ENCODE peak calls at places on chromosomes 16 and 17, in nine cellular contexts. O, D, T, J, X, K, L, B and V are unnamed samples.

GRCh38 chr17:45666641-45667040 is 117.5 kb upstream of the CRHR1 start:
- DNase-seq in O (no peak), D (no peak), T (no peak), J (no peak), X (no peak), K (no peak), L (no peak), B (no peak), V (no peak)

GRCh38 chr17:33142703-33143299 is 150.3 kb downstream of the ASIC2 start:
- DNase-seq in O (peak; percentile 4), D (no peak), T (peak; percentile 57), J (no peak), X (peak; percentile 84), K (no peak), L (peak; percentile 60), B (peak; percentile 21), V (peak; percentile 45)

GRCh38 chr17:64698725-64699124 is 36.6 kb upstream of the SMURF2 start:
- DNase-seq in O (no peak), D (no peak), T (no peak), J (no peak), X (no peak), K (no peak), L (no peak), B (no peak), V (no peak)

GRCh38 chr16:23064642-23065041 is 84.6 kb downstream of the USP31 start:
- DNase-seq in O (no peak), D (no peak), T (no peak), J (no peak), X (no peak), K (no peak), L (no peak), B (no peak), V (no peak)

GRCh38 chr17:28406478-28406824 is 439 bp upstream of the SLC46A1 start:
- DNase-seq in O (no peak), D (no peak), T (no peak), J (no peak), X (no peak), K (no peak), L (no peak), B (no peak), V (peak; percentile 32)

GRCh38 chr17:82938486-82939212 is 98.8 kb upstream of the ZNF750 start:
- DNase-seq in O (no peak), D (no peak), T (peak; percentile 5), J (no peak), X (no peak), K (no peak), L (no peak), B (no peak), V (no peak)

GRCh38 chr17:50272711-50273653 is 1.3 kb upstream of the TMEM92 start:
- DNase-seq in O (peak; percentile 39), D (peak; percentile 61), T (peak; percentile 84), J (peak; percentile 73), X (peak; percentile 93), K (peak; percentile 17), L (peak; percentile 85), B (peak; percentile 53), V (peak; percentile 81)

GRCh38 chr17:20228860-20229259 is 219.7 kb downstream of the SPECC1 start:
- DNase-seq in O (no peak), D (peak; percentile 18), T (no peak), J (no peak), X (no peak), K (no peak), L (no peak), B (no peak), V (no peak)

GRCh38 chr17:47801176-47801765 is 20.3 kb downstream of the OSBPL7 start:
- DNase-seq in O (no peak), D (no peak), T (no peak), J (no peak), X (no peak), K (no peak), L (no peak), B (no peak), V (no peak)

GRCh38 chr16:72125635-72126428 is 32.2 kb downstream of the DHX38 start:
- DNase-seq in O (no peak), D (no peak), T (no peak), J (no peak), X (no peak), K (no peak), L (no peak), B (no peak), V (no peak)

GRCh38 chr17:75878174-75878998 is at the start of gene TRIM47:
- DNase-seq in O (no peak), D (peak; percentile 56), T (peak; percentile 53), J (peak; percentile 75), X (peak; percentile 50), K (no peak), L (peak; percentile 37), B (peak; percentile 53), V (peak; percentile 68)

GRCh38 chr16:1300664-1301476 is 8.6 kb upstream of the UBE2I start:
- DNase-seq in O (peak; percentile 73), D (peak; percentile 10), T (peak; percentile 83), J (peak; percentile 88), X (peak; percentile 85), K (peak; percentile 58), L (peak; percentile 93), B (peak; percentile 45), V (peak; percentile 84)

GRCh38 chr16:81778861-81779539 is at the start of gene PLCG2:
- DNase-seq in O (peak; percentile 66), D (no peak), T (peak; percentile 78), J (peak; percentile 67), X (peak; percentile 86), K (peak; percentile 39), L (peak; percentile 76), B (peak; percentile 58), V (peak; percentile 69)

GRCh38 chr16:11799509-11800384 is 2.7 kb upstream of the ZC3H7A start:
- DNase-seq in O (no peak), D (no peak), T (no peak), J (no peak), X (no peak), K (no peak), L (no peak), B (no peak), V (no peak)

GRCh38 chr17:81999975-82000802 is 22.5 kb downstream of the CENPX start:
- DNase-seq in O (no peak), D (no peak), T (no peak), J (no peak), X (no peak), K (no peak), L (no peak), B (no peak), V (peak; percentile 85)

GRCh38 chr16:15575293-15576049 is 67.5 kb downstream of the MARF1 start:
- DNase-seq in O (no peak), D (no peak), T (no peak), J (no peak), X (no peak), K (no peak), L (no peak), B (no peak), V (no peak)

GRCh38 chr17:32627233-32628008 is 140.6 kb downstream of the CDK5R1 start:
- DNase-seq in O (no peak), D (peak; percentile 30), T (peak; percentile 64), J (no peak), X (peak; percentile 22), K (no peak), L (no peak), B (peak; percentile 62), V (peak; percentile 49)

GRCh38 chr16:28258571-28258970 is 33.8 kb upstream of the SBK1 start:
- DNase-seq in O (no peak), D (peak; percentile 2), T (no peak), J (no peak), X (peak; percentile 37), K (no peak), L (no peak), B (no peak), V (no peak)

GRCh38 chr16:88475037-88475436 is 22.0 kb downstream of the ZFPM1 start:
- DNase-seq in O (no peak), D (no peak), T (no peak), J (no peak), X (no peak), K (no peak), L (no peak), B (no peak), V (no peak)